ENCODE peak calls at places on chromosomes 1 and 21, in eight cellular contexts. H is IMR-90; B is breast epithelium; I is gastrocnemius medialis; U is upper lobe of right lung; W is heart right ventricle; Q is effector memory CD4-positive, alpha-beta T cell; F is GM23338. D is an unnamed sample.

GRCh38 chr1:248802454-248802853 is 23.3 kb downstream of the SH3BP5L start:
- DNase-seq in Q (no peak), B (no peak), I (no peak), H (no peak), F (no peak), W (no peak), U (no peak), D (no peak)

GRCh38 chr1:204506091-204506968 is 9.9 kb upstream of the MDM4 start:
- DNase-seq in U (peak), H (peak), Q (peak), W (peak), B (no peak), I (peak), F (peak), D (peak)

GRCh38 chr21:37060296-37060695 is 12.6 kb downstream of the PIGP start:
- DNase-seq in F (peak), B (no peak), U (peak), H (peak), Q (no peak), I (peak), W (peak), D (no peak)

GRCh38 chr1:203569490-203570318 is 56.9 kb upstream of the ATP2B4 start:
- DNase-seq in Q (no peak), B (no peak), H (peak), W (no peak), I (no peak), F (no peak), U (no peak), D (no peak)

GRCh38 chr1:163162281-163162937 is 40.3 kb downstream of the RGS5 start:
- DNase-seq in Q (no peak), U (no peak), B (no peak), W (no peak), H (peak), F (no peak), I (no peak), D (no peak)

GRCh38 chr1:12447301-12447700 is 170.7 kb downstream of the DHRS3 start:
- DNase-seq in B (no peak), U (no peak), I (no peak), W (no peak), Q (no peak), F (no peak), H (peak), D (no peak)

GRCh38 chr1:6241107-6241886 is 2.7 kb upstream of the HES3 start:
- DNase-seq in H (no peak), U (no peak), W (no peak), B (no peak), I (no peak), F (no peak), Q (no peak), D (no peak)

GRCh38 chr1:205598841-205599666 is 32.8 kb downstream of the ELK4 start:
- DNase-seq in U (no peak), W (peak), F (no peak), Q (no peak), H (peak), B (no peak), I (no peak), D (peak)

GRCh38 chr1:193190096-193190744 is 3.8 kb upstream of the B3GALT2 start:
- DNase-seq in Q (no peak), B (no peak), H (peak), U (no peak), I (no peak), F (no peak), W (no peak), D (no peak)

GRCh38 chr1:244057474-244058385 is 6.6 kb downstream of the ZBTB18 start:
- DNase-seq in B (no peak), W (no peak), F (no peak), Q (no peak), I (no peak), U (no peak), H (no peak), D (no peak)

GRCh38 chr1:110780600-110781484 is 92.1 kb upstream of the CD53 start:
- DNase-seq in H (peak), W (peak), Q (peak), B (peak), F (peak), U (peak), I (peak), D (peak)

GRCh38 chr1:235597867-235598553 is 51.6 kb downstream of the GNG4 start:
- DNase-seq in I (no peak), H (peak), Q (no peak), W (no peak), F (peak), U (no peak), B (no peak), D (no peak)

GRCh38 chr1:28718601-28719331 is 18.0 kb upstream of the YTHDF2 start:
- DNase-seq in B (no peak), H (peak), W (no peak), I (no peak), U (no peak), F (no peak), Q (no peak), D (no peak)

GRCh38 chr1:86764523-86764922 is 60.1 kb downstream of the SH3GLB1 start:
- DNase-seq in I (no peak), B (no peak), U (no peak), F (no peak), Q (no peak), H (no peak), W (no peak), D (no peak)

GRCh38 chr1:185155600-185156320 is 993 bp downstream of the TRMT1L start:
- DNase-seq in I (no peak), F (no peak), U (no peak), H (peak), B (no peak), Q (no peak), W (no peak), D (no peak)

GRCh38 chr1:150484861-150485260 is 2.4 kb upstream of the TARS2 start:
- DNase-seq in B (no peak), W (no peak), I (no peak), U (no peak), H (peak), F (peak), Q (no peak), D (no peak)

GRCh38 chr1:221284028-221284427 is 404.8 kb downstream of the HLX start:
- DNase-seq in U (no peak), H (peak), W (no peak), Q (no peak), B (no peak), F (no peak), I (no peak), D (no peak)

GRCh38 chr1:76073471-76073870 is 1.1 kb upstream of the ST6GALNAC3 start:
- DNase-seq in F (peak), U (no peak), B (no peak), Q (no peak), I (no peak), W (no peak), H (peak), D (no peak)

GRCh38 chr1:185154912-185155513 is 1.7 kb downstream of the TRMT1L start:
- DNase-seq in U (no peak), B (no peak), H (peak), Q (no peak), F (no peak), W (no peak), I (no peak), D (no peak)

GRCh38 chr1:153598309-153599172 is 14.4 kb downstream of the S100A16 start:
- DNase-seq in W (no peak), U (no peak), B (no peak), I (no peak), H (peak), F (peak), Q (no peak), D (no peak)

DNA sequence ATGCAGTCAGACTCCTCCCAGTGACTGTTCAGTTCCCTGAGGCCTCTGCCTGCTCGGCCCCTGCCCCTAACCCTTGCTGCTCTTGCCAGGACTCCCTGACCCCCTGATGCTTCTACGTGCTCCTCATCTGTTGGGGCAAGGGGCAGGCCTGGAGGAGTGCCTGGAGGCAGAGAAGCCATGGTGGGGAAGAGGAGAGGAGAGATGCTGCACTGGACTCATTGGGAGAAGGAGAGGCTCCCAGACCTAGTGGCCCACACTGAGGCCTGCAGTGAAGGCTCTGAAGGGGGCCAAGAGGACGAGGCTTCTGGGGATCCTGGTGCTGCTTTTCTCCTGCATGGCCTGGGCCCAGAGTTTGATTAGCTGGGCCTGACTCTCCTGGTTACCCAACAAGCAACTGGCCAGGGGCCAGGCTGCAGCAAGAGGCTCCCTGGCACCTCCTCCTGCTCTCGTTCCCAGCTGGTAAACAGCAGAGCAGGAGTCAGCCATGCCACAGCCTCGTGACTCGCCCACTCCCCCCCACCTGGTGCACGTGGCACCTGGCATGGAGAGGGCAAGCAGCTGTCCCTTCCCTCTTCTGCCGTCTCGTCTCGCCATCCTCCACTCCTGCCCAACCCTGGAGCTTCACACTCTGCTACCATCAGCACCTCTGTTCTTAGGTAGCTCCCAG is 849 bp upstream of the RORC start:
- DNase-seq in F (no peak), H (peak), I (peak), Q (no peak), B (peak), U (peak), W (peak), D (peak)
- H3K4me3 ChIP-seq in F (no peak), H (no peak), I (no peak), Q (no peak), B (no peak), U (no peak), W (no peak), D (no peak)

DNA sequence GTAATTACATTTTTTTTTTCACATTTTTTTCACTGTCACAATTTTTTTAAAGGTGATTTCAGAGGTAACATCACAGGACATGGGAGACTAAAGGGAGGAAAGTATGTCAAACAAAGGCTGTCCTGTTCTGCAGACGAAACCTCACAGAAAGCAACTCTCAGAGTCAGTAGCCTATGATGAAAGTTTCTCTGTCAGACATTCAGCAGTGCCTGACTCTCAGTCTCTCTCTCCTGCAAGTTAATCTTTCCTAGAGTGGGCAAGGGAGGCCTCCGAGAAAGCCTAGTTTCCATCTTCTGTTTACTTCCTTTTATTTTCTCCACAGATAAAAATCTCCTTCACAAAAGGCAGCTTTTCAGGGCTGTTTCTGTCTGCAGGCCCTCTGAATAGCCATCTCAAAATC is 24.9 kb upstream of the FMO2 start:
- DNase-seq in W (no peak), I (no peak), Q (no peak), H (no peak), U (no peak), B (no peak), F (no peak), D (no peak)
- H3K27ac ChIP-seq in W (no peak), I (no peak), Q (no peak), H (peak), U (peak), B (peak), F (no peak), D (no peak)

GRCh38 chr1:37533317-37534093 is 18.9 kb upstream of the MEAF6 start:
- DNase-seq in B (no peak), I (no peak), H (no peak), U (no peak), W (no peak), Q (no peak), F (no peak), D (no peak)
- H3K4me3 ChIP-seq in B (no peak), I (no peak), H (no peak), U (no peak), W (no peak), Q (no peak), F (no peak), D (no peak)

DNA sequence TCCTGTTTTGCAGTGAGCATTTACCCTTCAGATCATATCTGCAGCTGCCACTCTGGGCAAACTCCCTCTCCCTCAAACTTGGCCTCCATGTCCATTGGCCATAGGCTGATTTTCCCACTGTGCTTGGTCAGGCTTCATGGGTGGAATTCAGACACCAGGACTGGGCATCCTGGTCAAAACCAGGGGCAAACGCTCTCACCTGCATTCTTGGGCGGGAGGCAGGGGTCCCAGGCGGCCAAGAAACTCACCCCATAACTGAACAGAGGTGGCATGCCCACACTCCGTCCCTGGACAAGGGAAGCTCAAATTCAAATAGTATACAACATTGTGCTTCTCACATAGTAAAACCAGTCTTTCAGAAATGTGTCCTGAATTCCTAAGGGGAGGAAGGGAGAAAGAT is 81.1 kb upstream of the ZNF648 start:
- DNase-seq in F (no peak), Q (no peak), H (no peak), U (no peak), B (no peak), W (no peak), I (no peak), D (no peak)
- H3K27ac ChIP-seq in F (no peak), Q (no peak), H (no peak), U (no peak), B (peak), W (no peak), I (peak), D (no peak)

GRCh38 chr1:237041461-237041794 is 556 bp upstream of the RYR2 start:
- DNase-seq in I (no peak), H (no peak), U (no peak), F (no peak), B (no peak), Q (no peak), W (no peak), D (no peak)

GRCh38 chr1:237040823-237041222 is 1.2 kb upstream of the RYR2 start:
- DNase-seq in B (no peak), U (no peak), Q (no peak), W (no peak), I (no peak), F (no peak), H (no peak), D (no peak)

GRCh38 chr1:237042467-237042891 is 495 bp downstream of the RYR2 start:
- DNase-seq in W (no peak), F (peak), I (no peak), B (no peak), H (no peak), Q (no peak), U (no peak), D (no peak)

GRCh38 chr1:237042892-237043576 is 1.1 kb downstream of the RYR2 start:
- DNase-seq in I (no peak), Q (no peak), H (no peak), U (peak), W (peak), B (no peak), F (peak), D (peak)

DNA sequence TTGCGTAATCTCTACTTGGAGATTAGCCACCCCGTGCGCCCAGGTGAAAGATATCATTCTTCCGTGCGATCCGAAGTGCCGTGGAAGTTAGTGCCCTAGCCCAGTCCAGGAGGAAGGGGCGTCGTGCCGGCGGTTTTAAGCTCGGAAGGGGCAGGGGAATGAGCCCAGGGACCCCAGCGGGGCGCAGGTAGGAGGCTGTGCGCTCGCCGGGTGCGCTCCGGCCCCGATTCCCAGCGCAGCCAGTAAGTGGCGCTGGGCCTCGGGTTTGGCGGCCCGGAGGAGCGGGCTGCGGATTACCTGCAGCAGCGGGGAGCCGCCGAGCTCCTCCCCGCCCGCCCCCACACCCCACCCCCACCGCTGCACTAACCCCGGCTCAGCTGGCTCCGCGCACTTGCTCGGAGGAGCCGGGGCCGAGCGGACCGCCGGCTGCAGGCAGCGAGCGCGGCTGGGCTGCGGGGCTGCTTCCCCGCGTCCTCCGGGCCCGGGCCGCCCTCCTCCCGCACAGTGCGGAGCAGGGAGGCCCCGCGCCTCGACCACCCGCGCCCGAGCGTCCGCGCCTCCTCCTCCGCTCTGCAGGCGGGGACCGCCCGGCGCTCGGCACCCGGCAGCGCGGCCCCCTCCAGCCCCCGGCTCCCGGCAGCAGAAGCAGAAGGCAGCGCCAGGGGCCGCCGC is at the start of gene RYR2:
- DNase-seq in U (no peak), F (peak), Q (no peak), B (no peak), W (no peak), I (no peak), H (no peak), D (peak)
- H3K4me3 ChIP-seq in U (peak), F (peak), Q (no peak), B (peak), W (peak), I (peak), H (no peak), D (peak)

DNA sequence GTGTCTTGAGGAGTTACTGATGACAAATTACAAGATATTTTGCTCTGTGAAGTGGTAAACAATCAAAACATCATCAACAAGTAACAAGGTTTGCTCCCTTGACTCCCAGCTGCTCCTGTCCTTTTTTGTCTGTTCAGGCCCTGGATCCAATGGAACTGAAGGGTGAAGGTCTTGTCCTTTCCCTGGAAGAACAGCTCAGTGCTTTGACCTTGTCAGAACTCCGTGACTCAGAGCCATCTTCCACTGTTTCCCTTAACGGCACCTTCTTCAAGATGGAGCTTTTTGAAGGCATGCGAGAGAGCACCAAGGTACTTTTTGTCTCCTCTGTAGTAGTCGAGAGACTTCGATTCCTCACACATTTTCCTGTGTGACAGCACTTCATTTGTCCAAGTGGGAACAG is 29.0 kb downstream of the TRIM45 start:
- DNase-seq in Q (no peak), W (no peak), H (no peak), B (no peak), F (no peak), I (peak), U (no peak), D (no peak)
- H3K27ac ChIP-seq in Q (no peak), W (peak), H (peak), B (no peak), F (peak), I (peak), U (no peak), D (peak)

DNA sequence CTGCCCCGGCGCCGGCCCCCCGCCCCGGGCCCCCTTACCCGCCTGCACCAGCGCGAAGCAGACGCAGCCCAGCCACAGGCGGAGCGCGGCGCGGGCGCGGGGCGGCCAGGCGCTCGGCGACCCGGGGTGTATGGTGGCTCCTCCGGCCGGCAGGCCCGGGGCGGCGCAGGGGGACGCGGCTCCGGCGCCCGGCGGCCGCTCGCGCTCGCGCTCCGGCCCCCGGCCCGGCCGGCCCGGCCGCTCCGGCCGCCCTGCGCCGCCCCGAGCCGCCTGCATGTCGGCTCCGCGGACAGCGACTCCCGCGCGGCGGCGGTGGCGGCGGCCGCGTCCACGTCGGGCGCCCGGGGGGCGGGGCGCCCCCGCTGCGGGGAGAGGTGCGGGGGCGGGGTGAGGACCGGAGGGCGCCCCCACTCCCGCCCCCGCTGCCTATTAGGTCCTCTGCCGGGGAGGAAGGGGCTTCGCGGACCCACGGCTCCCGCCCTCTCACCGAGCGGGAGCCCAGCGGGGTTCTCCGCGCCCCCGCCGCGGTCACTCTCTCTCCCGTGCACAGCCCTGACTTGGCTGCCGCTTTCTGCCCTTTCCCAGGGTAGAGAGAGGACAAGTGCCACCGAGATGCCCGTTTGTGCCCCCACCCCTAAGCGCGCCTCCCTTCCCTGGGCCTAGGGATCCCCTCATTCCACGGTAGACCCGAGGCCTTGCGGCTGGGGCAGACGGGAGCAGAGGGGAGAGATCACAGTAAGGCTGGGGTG is at the start of gene FNDC5:
- DNase-seq in I (no peak), H (peak), Q (no peak), W (no peak), U (no peak), F (peak), B (no peak), D (no peak)
- H3K4me3 ChIP-seq in I (peak), H (peak), Q (no peak), W (peak), U (peak), F (peak), B (peak), D (peak)

GRCh38 chr1:168348146-168348709 is 67.6 kb downstream of the TBX19 start:
- DNase-seq in I (no peak), U (no peak), W (no peak), B (no peak), H (no peak), Q (no peak), F (peak), D (no peak)
- H3K27ac ChIP-seq in I (no peak), U (no peak), W (peak), B (no peak), H (no peak), Q (no peak), F (no peak), D (peak)

D was measured in heart left ventricle.